ENCODE peak calls at places on chromosomes 16 and 17, in six cellular contexts. N is ascending aorta, O is fibroblast of lung, M is HFFc6, C is AG10803, T is transverse colon. K is an unnamed sample.

GRCh38 chr17:29929006-29929543 is 953 bp downstream of the SSH2 start:
- DNase-seq in M (peak; percentile 38), N (no peak), O (peak; percentile 21), T (peak; percentile 56), C (no peak), K (no peak)

GRCh38 chr16:31458073-31458834 is 1.0 kb upstream of the ARMC5 start:
- DNase-seq in C (peak; percentile 50), M (peak; percentile 21), N (no peak), T (peak; percentile 72), O (no peak), K (no peak)

GRCh38 chr16:62018301-62019060 is 17.8 kb downstream of the CDH8 start:
- DNase-seq in O (no peak), C (no peak), N (no peak), T (no peak), M (no peak), K (no peak)

GRCh38 chr17:81576621-81577277 is 24.6 kb upstream of the FAAP100 start:
- DNase-seq in N (no peak), M (peak; percentile 82), C (peak; percentile 75), T (no peak), O (peak; percentile 74), K (no peak)

GRCh38 chr17:6639651-6640535 is 618 bp downstream of the KIAA0753 start:
- DNase-seq in O (peak; percentile 44), M (peak; percentile 41), C (peak; percentile 48), T (peak; percentile 47), N (no peak), K (peak; percentile 88)

GRCh38 chr17:65819810-65820209 is 258.4 kb upstream of the AXIN2 start:
- DNase-seq in C (no peak), N (no peak), T (no peak), O (no peak), M (no peak), K (no peak)

GRCh38 chr17:45384047-45384799 is 48.4 kb downstream of the ARHGAP27 start:
- DNase-seq in C (peak; percentile 10), T (no peak), M (no peak), O (no peak), N (no peak), K (no peak)

GRCh38 chr17:55157165-55157564 is 107.6 kb upstream of the HLF start:
- DNase-seq in O (peak; percentile 50), T (no peak), N (no peak), M (peak; percentile 16), C (peak; percentile 23), K (no peak)

GRCh38 chr16:67252806-67253497 is 4.2 kb downstream of the SLC9A5 start:
- DNase-seq in C (no peak), N (no peak), T (no peak), M (no peak), O (no peak), K (no peak)

GRCh38 chr17:37489197-37490001 is at the start of gene DUSP14:
- DNase-seq in N (peak; percentile 84), T (peak; percentile 81), M (peak; percentile 65), C (peak; percentile 80), O (peak; percentile 75), K (peak; percentile 94)

GRCh38 chr17:31568140-31568938 is 176.9 kb downstream of the RAB11FIP4 start:
- DNase-seq in M (no peak), N (no peak), O (peak; percentile 73), T (no peak), C (peak; percentile 75), K (no peak)

GRCh38 chr17:57697891-57698708 is 47.0 kb downstream of the CCDC182 start:
- DNase-seq in T (no peak), N (no peak), M (no peak), O (no peak), C (no peak), K (no peak)

GRCh38 chr17:78529871-78530670 is 47.1 kb downstream of the DNAH17 start:
- DNase-seq in O (no peak), N (no peak), C (no peak), T (peak; percentile 54), M (no peak), K (no peak)

GRCh38 chr17:50367401-50367800 is 5.6 kb downstream of the MRPL27 start:
- DNase-seq in O (no peak), M (no peak), N (no peak), C (no peak), T (no peak), K (no peak)

GRCh38 chr17:70405492-70406220 is 236.3 kb downstream of the KCNJ2 start:
- DNase-seq in M (peak; percentile 78), O (peak; percentile 98), C (peak; percentile 91), N (no peak), T (no peak), K (no peak)

GRCh38 chr16:27240948-27241531 is 27.5 kb downstream of the NSMCE1 start:
- DNase-seq in C (peak; percentile 83), M (peak; percentile 81), O (peak; percentile 74), T (no peak), N (peak; percentile 65), K (no peak)

GRCh38 chr17:21240375-21241055 is 12.7 kb downstream of the NATD1 start:
- DNase-seq in O (no peak), C (no peak), T (no peak), N (no peak), M (no peak), K (no peak)

GRCh38 chr16:2082983-2083364 is 35.2 kb downstream of the TSC2 start:
- DNase-seq in C (no peak), T (no peak), O (no peak), M (no peak), N (no peak), K (no peak)

GRCh38 chr16:56317998-56318912 is 107.1 kb downstream of the AMFR start:
- DNase-seq in C (peak; percentile 69), N (peak; percentile 88), M (peak; percentile 55), O (peak; percentile 81), T (peak; percentile 80), K (peak; percentile 95)

GRCh38 chr17:45246861-45247428 is 14.9 kb downstream of the SPATA32 start:
- DNase-seq in M (no peak), N (no peak), C (no peak), O (peak; percentile 15), T (no peak), K (no peak)

GRCh38 chr16:11497851-11498289 is 88.8 kb downstream of the LITAF start:
- DNase-seq in N (peak; percentile 78), M (peak; percentile 28), T (no peak), C (peak; percentile 4), O (peak; percentile 39), K (no peak)

GRCh38 chr17:50238594-50239287 is 35.5 kb upstream of the TMEM92 start:
- DNase-seq in C (no peak), O (peak; percentile 44), N (no peak), M (peak; percentile 26), T (no peak), K (no peak)

DNA sequence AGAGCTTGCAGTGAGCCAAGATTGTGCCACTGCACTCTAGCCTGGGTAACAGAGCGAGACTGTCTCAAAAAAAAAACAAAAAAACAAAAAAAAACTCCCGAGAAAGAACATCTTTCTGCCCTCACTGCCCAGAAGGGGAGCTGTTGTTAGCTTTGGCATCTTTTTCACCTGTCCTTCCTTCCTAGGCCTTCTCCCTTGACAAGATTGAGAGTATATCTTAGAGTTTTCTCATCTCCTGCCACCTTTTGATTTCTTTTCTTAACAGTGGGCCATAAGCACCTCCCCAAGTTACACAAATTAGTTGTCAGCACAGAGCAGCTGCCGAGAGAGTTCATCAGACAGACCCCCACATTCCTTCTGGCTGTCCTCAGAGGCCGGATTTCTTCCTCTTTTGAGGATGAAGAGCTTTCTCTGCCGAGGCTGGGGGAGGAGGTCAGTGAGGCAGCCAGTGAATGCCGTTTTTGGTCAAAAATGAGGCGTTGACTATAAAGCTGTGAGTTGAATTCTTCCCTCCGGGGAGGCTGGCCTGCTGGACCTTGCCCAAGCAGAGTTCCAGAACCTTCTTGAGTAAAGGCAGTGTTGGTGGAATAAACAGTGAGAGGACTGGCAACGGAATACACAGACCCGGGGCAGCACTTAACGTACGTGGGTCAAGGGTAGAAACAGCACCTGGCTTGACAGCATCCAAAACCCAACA is 127.0 kb downstream of the ABCC6 start:
- DNase-seq in N (peak; percentile 87), C (peak; percentile 75), O (peak; percentile 80), M (peak; percentile 48), T (peak; percentile 39), K (no peak)
- TF ChIP-seq CTCF in N (peak; percentile 38), C (peak; percentile 52), O (peak; percentile 49), M (peak; percentile 72), T (peak; percentile 7), K (peak; percentile 44)

GRCh38 chr16:83143788-83144187 is 517.0 kb downstream of the CDH13 start:
- DNase-seq in T (peak; percentile 9), O (peak; percentile 74), C (no peak), M (no peak), N (no peak), K (no peak)
- TF ChIP-seq CTCF in T (no peak), O (no peak), C (no peak), M (no peak), N (no peak), K (no peak)

DNA sequence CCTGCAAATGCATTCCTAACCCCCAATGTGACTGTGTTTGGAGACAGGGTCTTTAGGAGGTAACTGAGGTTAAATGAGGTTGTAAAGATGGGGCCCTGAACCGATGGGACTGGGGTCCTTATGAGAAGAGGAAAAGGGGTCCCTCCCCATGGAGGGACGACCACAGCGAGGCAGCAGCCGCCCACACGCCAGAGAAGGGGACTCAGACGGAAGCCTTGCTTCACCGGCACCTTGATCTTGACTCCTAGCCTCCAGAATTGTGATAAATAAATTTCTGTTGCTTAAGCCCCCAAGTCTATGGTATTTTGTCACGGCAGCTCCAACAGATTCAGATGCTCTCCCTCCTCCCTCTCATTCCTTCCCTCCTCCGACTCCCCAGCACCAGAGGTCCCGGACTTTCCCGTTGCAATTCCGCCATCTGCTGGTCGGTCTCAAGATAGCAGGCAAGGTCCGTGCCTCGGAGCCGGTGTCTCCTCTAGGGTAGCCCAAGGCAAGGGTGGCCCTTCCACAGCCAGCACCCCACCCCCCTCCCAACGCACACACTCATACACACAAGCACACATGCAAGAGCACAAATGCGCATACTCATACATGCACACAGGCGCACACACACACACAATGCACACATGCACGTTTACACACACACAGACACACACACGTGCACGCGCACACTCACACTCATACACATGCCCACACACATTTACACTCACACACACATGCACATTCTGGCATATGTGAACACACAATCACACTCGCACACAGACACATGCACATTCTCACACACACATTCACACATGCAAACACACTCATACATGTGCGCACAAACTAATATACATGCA is 23.1 kb upstream of the C16orf78 start:
- DNase-seq in T (peak; percentile 71), M (peak; percentile 13), C (peak; percentile 38), O (peak; percentile 47), N (peak; percentile 69), K (no peak)
- TF ChIP-seq CTCF in T (peak; percentile 87), M (peak; percentile 89), C (peak; percentile 87), O (peak; percentile 83), N (peak; percentile 65), K (peak; percentile 84)

DNA sequence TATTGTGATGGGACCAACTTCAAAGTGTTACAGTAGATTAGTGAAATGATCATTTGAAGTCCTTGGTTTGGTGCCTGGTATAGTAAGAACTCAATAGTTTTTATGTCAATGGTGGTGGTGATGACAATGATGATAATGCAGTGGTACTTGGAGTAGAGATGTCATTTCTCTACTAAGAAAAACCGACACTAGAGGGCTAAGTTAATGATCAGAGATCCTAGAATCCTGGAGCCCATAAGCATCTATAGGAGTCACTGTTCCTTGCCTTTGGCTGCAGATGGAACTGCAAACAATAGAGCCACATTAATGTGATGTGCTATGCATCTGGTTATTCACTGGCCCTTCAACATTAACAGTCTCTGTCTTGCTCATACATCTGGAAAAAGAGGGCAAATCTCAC is 103.8 kb downstream of the ANKFN1 start:
- DNase-seq in C (no peak), M (no peak), N (no peak), O (no peak), T (no peak), K (no peak)
- TF ChIP-seq CTCF in C (no peak), M (peak; percentile 9), N (no peak), O (no peak), T (no peak), K (no peak)

GRCh38 chr17:67628580-67629013 is 89.1 kb upstream of the NOL11 start:
- DNase-seq in M (no peak), O (peak; percentile 28), T (no peak), N (no peak), C (no peak), K (no peak)
- TF ChIP-seq CTCF in M (peak; percentile 38), O (peak; percentile 14), T (no peak), N (no peak), C (no peak), K (no peak)

K was measured in osteocyte.